ENCODE peak calls at places on chromosomes 12 and 14, in ten cellular contexts. One of them, this sample, is unnamed.

GRCh38 chr12:82486524-82487235 is 128.4 kb downstream of the METTL25 start:
- DNase-seq in stimulated activated CD4-positive, alpha-beta T cell treated with anti-CD3 and anti-CD28 coated beads, Interleukin-15, amount 100 ng/mL, for 24 hours: no peak
- DNase-seq in kidney glomerular epithelial cell: no peak
- DNase-seq in neural crest cell: no peak
- DNase-seq in T-helper 17 cell: no peak
- DNase-seq in T follicular helper cell: no peak
- DNase-seq in retina: no peak
- DNase-seq in heart right ventricle: no peak
- DNase-seq in NCI-H1105 treated with DMSO at 0.1 percent for 48 hours: no peak
- DNase-seq in fibroblast of the conjunctiva: peak
- DNase-seq in this sample: peak

GRCh38 chr12:71947645-71948105 is 9.0 kb downstream of the TPH2 start:
- DNase-seq in stimulated activated CD4-positive, alpha-beta T cell treated with anti-CD3 and anti-CD28 coated beads, Interleukin-15, amount 100 ng/mL, for 24 hours: no peak
- DNase-seq in kidney glomerular epithelial cell: peak
- DNase-seq in neural crest cell: peak
- DNase-seq in T-helper 17 cell: no peak
- DNase-seq in T follicular helper cell: no peak
- DNase-seq in retina: peak
- DNase-seq in heart right ventricle: no peak
- DNase-seq in NCI-H1105 treated with DMSO at 0.1 percent for 48 hours: peak
- DNase-seq in fibroblast of the conjunctiva: no peak
- DNase-seq in this sample: no peak

GRCh38 chr12:40770781-40771180 is 78.5 kb downstream of the CNTN1 start:
- DNase-seq in stimulated activated CD4-positive, alpha-beta T cell treated with anti-CD3 and anti-CD28 coated beads, Interleukin-15, amount 100 ng/mL, for 24 hours: no peak
- DNase-seq in kidney glomerular epithelial cell: no peak
- DNase-seq in neural crest cell: no peak
- DNase-seq in T-helper 17 cell: no peak
- DNase-seq in T follicular helper cell: no peak
- DNase-seq in retina: no peak
- DNase-seq in heart right ventricle: no peak
- DNase-seq in NCI-H1105 treated with DMSO at 0.1 percent for 48 hours: no peak
- DNase-seq in fibroblast of the conjunctiva: no peak
- DNase-seq in this sample: no peak

GRCh38 chr14:104582649-104583048 is 3.1 kb downstream of the C14orf180 start:
- DNase-seq in stimulated activated CD4-positive, alpha-beta T cell treated with anti-CD3 and anti-CD28 coated beads, Interleukin-15, amount 100 ng/mL, for 24 hours: no peak
- DNase-seq in kidney glomerular epithelial cell: no peak
- DNase-seq in neural crest cell: no peak
- DNase-seq in T-helper 17 cell: no peak
- DNase-seq in T follicular helper cell: no peak
- DNase-seq in retina: no peak
- DNase-seq in heart right ventricle: peak
- DNase-seq in NCI-H1105 treated with DMSO at 0.1 percent for 48 hours: no peak
- DNase-seq in fibroblast of the conjunctiva: no peak
- DNase-seq in this sample: no peak

GRCh38 chr12:113261847-113262470 is 40.7 kb downstream of the TPCN1 start:
- DNase-seq in stimulated activated CD4-positive, alpha-beta T cell treated with anti-CD3 and anti-CD28 coated beads, Interleukin-15, amount 100 ng/mL, for 24 hours: peak
- DNase-seq in kidney glomerular epithelial cell: no peak
- DNase-seq in neural crest cell: no peak
- DNase-seq in T-helper 17 cell: no peak
- DNase-seq in T follicular helper cell: no peak
- DNase-seq in retina: no peak
- DNase-seq in heart right ventricle: no peak
- DNase-seq in NCI-H1105 treated with DMSO at 0.1 percent for 48 hours: no peak
- DNase-seq in fibroblast of the conjunctiva: no peak
- DNase-seq in this sample: no peak

GRCh38 chr14:26174395-26174794 is 423.4 kb downstream of the NOVA1 start:
- DNase-seq in stimulated activated CD4-positive, alpha-beta T cell treated with anti-CD3 and anti-CD28 coated beads, Interleukin-15, amount 100 ng/mL, for 24 hours: no peak
- DNase-seq in kidney glomerular epithelial cell: no peak
- DNase-seq in neural crest cell: no peak
- DNase-seq in T-helper 17 cell: no peak
- DNase-seq in T follicular helper cell: no peak
- DNase-seq in retina: no peak
- DNase-seq in heart right ventricle: no peak
- DNase-seq in NCI-H1105 treated with DMSO at 0.1 percent for 48 hours: no peak
- DNase-seq in fibroblast of the conjunctiva: no peak
- DNase-seq in this sample: no peak

GRCh38 chr14:102225386-102225785 is 79.6 kb downstream of the MOK start:
- DNase-seq in stimulated activated CD4-positive, alpha-beta T cell treated with anti-CD3 and anti-CD28 coated beads, Interleukin-15, amount 100 ng/mL, for 24 hours: no peak
- DNase-seq in kidney glomerular epithelial cell: peak
- DNase-seq in neural crest cell: no peak
- DNase-seq in T-helper 17 cell: no peak
- DNase-seq in T follicular helper cell: no peak
- DNase-seq in retina: no peak
- DNase-seq in heart right ventricle: no peak
- DNase-seq in NCI-H1105 treated with DMSO at 0.1 percent for 48 hours: no peak
- DNase-seq in fibroblast of the conjunctiva: no peak
- DNase-seq in this sample: no peak

GRCh38 chr14:51999084-51999483 is 9.7 kb downstream of the RTRAF start:
- DNase-seq in stimulated activated CD4-positive, alpha-beta T cell treated with anti-CD3 and anti-CD28 coated beads, Interleukin-15, amount 100 ng/mL, for 24 hours: no peak
- DNase-seq in kidney glomerular epithelial cell: no peak
- DNase-seq in neural crest cell: no peak
- DNase-seq in T-helper 17 cell: no peak
- DNase-seq in T follicular helper cell: no peak
- DNase-seq in retina: no peak
- DNase-seq in heart right ventricle: no peak
- DNase-seq in NCI-H1105 treated with DMSO at 0.1 percent for 48 hours: no peak
- DNase-seq in fibroblast of the conjunctiva: peak
- DNase-seq in this sample: no peak

GRCh38 chr14:77301103-77301502 is 19.6 kb downstream of the POMT2 start:
- DNase-seq in stimulated activated CD4-positive, alpha-beta T cell treated with anti-CD3 and anti-CD28 coated beads, Interleukin-15, amount 100 ng/mL, for 24 hours: peak
- DNase-seq in kidney glomerular epithelial cell: peak
- DNase-seq in neural crest cell: peak
- DNase-seq in T-helper 17 cell: peak
- DNase-seq in T follicular helper cell: peak
- DNase-seq in retina: peak
- DNase-seq in heart right ventricle: peak
- DNase-seq in NCI-H1105 treated with DMSO at 0.1 percent for 48 hours: peak
- DNase-seq in fibroblast of the conjunctiva: peak
- DNase-seq in this sample: peak

GRCh38 chr14:74793506-74794155 is 30.5 kb downstream of the YLPM1 start:
- DNase-seq in stimulated activated CD4-positive, alpha-beta T cell treated with anti-CD3 and anti-CD28 coated beads, Interleukin-15, amount 100 ng/mL, for 24 hours: no peak
- DNase-seq in kidney glomerular epithelial cell: no peak
- DNase-seq in neural crest cell: no peak
- DNase-seq in T-helper 17 cell: no peak
- DNase-seq in T follicular helper cell: no peak
- DNase-seq in retina: no peak
- DNase-seq in heart right ventricle: no peak
- DNase-seq in NCI-H1105 treated with DMSO at 0.1 percent for 48 hours: no peak
- DNase-seq in fibroblast of the conjunctiva: no peak
- DNase-seq in this sample: no peak

GRCh38 chr14:43232261-43232660 is 1274.8 kb downstream of the FSCB start:
- DNase-seq in stimulated activated CD4-positive, alpha-beta T cell treated with anti-CD3 and anti-CD28 coated beads, Interleukin-15, amount 100 ng/mL, for 24 hours: no peak
- DNase-seq in kidney glomerular epithelial cell: no peak
- DNase-seq in neural crest cell: no peak
- DNase-seq in T-helper 17 cell: no peak
- DNase-seq in T follicular helper cell: no peak
- DNase-seq in retina: no peak
- DNase-seq in heart right ventricle: no peak
- DNase-seq in NCI-H1105 treated with DMSO at 0.1 percent for 48 hours: no peak
- DNase-seq in fibroblast of the conjunctiva: no peak
- DNase-seq in this sample: no peak

GRCh38 chr12:20409639-20410038 is 41.3 kb downstream of the PDE3A start:
- DNase-seq in stimulated activated CD4-positive, alpha-beta T cell treated with anti-CD3 and anti-CD28 coated beads, Interleukin-15, amount 100 ng/mL, for 24 hours: no peak
- DNase-seq in kidney glomerular epithelial cell: no peak
- DNase-seq in neural crest cell: no peak
- DNase-seq in T-helper 17 cell: no peak
- DNase-seq in T follicular helper cell: no peak
- DNase-seq in retina: no peak
- DNase-seq in heart right ventricle: no peak
- DNase-seq in NCI-H1105 treated with DMSO at 0.1 percent for 48 hours: no peak
- DNase-seq in fibroblast of the conjunctiva: no peak
- DNase-seq in this sample: no peak

GRCh38 chr12:2053675-2054070 is 886 bp downstream of the CACNA1C start:
- DNase-seq in stimulated activated CD4-positive, alpha-beta T cell treated with anti-CD3 and anti-CD28 coated beads, Interleukin-15, amount 100 ng/mL, for 24 hours: no peak
- DNase-seq in kidney glomerular epithelial cell: no peak
- DNase-seq in neural crest cell: no peak
- DNase-seq in T-helper 17 cell: no peak
- DNase-seq in T follicular helper cell: no peak
- DNase-seq in retina: no peak
- DNase-seq in heart right ventricle: peak
- DNase-seq in NCI-H1105 treated with DMSO at 0.1 percent for 48 hours: no peak
- DNase-seq in fibroblast of the conjunctiva: no peak
- DNase-seq in this sample: no peak

GRCh38 chr12:12456637-12457036 is 99.8 kb downstream of the BORCS5 start:
- DNase-seq in stimulated activated CD4-positive, alpha-beta T cell treated with anti-CD3 and anti-CD28 coated beads, Interleukin-15, amount 100 ng/mL, for 24 hours: no peak
- DNase-seq in kidney glomerular epithelial cell: no peak
- DNase-seq in neural crest cell: no peak
- DNase-seq in T-helper 17 cell: no peak
- DNase-seq in T follicular helper cell: no peak
- DNase-seq in retina: no peak
- DNase-seq in heart right ventricle: no peak
- DNase-seq in NCI-H1105 treated with DMSO at 0.1 percent for 48 hours: no peak
- DNase-seq in fibroblast of the conjunctiva: no peak
- DNase-seq in this sample: no peak

GRCh38 chr12:2417761-2418160 is 365.0 kb downstream of the CACNA1C start:
- DNase-seq in stimulated activated CD4-positive, alpha-beta T cell treated with anti-CD3 and anti-CD28 coated beads, Interleukin-15, amount 100 ng/mL, for 24 hours: no peak
- DNase-seq in kidney glomerular epithelial cell: no peak
- DNase-seq in neural crest cell: no peak
- DNase-seq in T-helper 17 cell: no peak
- DNase-seq in T follicular helper cell: no peak
- DNase-seq in retina: no peak
- DNase-seq in heart right ventricle: no peak
- DNase-seq in NCI-H1105 treated with DMSO at 0.1 percent for 48 hours: no peak
- DNase-seq in fibroblast of the conjunctiva: no peak
- DNase-seq in this sample: no peak

GRCh38 chr14:79016828-79017505 is 846.8 kb downstream of the NRXN3 start:
- DNase-seq in stimulated activated CD4-positive, alpha-beta T cell treated with anti-CD3 and anti-CD28 coated beads, Interleukin-15, amount 100 ng/mL, for 24 hours: no peak
- DNase-seq in kidney glomerular epithelial cell: peak
- DNase-seq in neural crest cell: no peak
- DNase-seq in T-helper 17 cell: no peak
- DNase-seq in T follicular helper cell: no peak
- DNase-seq in retina: no peak
- DNase-seq in heart right ventricle: no peak
- DNase-seq in NCI-H1105 treated with DMSO at 0.1 percent for 48 hours: no peak
- DNase-seq in fibroblast of the conjunctiva: peak
- DNase-seq in this sample: no peak

GRCh38 chr12:75550401-75550851 is 39.0 kb upstream of the KRR1 start:
- DNase-seq in stimulated activated CD4-positive, alpha-beta T cell treated with anti-CD3 and anti-CD28 coated beads, Interleukin-15, amount 100 ng/mL, for 24 hours: no peak
- DNase-seq in kidney glomerular epithelial cell: peak
- DNase-seq in neural crest cell: no peak
- DNase-seq in T-helper 17 cell: no peak
- DNase-seq in T follicular helper cell: no peak
- DNase-seq in retina: no peak
- DNase-seq in heart right ventricle: no peak
- DNase-seq in NCI-H1105 treated with DMSO at 0.1 percent for 48 hours: peak
- DNase-seq in fibroblast of the conjunctiva: no peak
- DNase-seq in this sample: no peak

GRCh38 chr12:110533607-110534006 is 31.5 kb downstream of the RAD9B start:
- DNase-seq in stimulated activated CD4-positive, alpha-beta T cell treated with anti-CD3 and anti-CD28 coated beads, Interleukin-15, amount 100 ng/mL, for 24 hours: no peak
- DNase-seq in kidney glomerular epithelial cell: no peak
- DNase-seq in neural crest cell: no peak
- DNase-seq in T-helper 17 cell: no peak
- DNase-seq in T follicular helper cell: no peak
- DNase-seq in retina: no peak
- DNase-seq in heart right ventricle: no peak
- DNase-seq in NCI-H1105 treated with DMSO at 0.1 percent for 48 hours: no peak
- DNase-seq in fibroblast of the conjunctiva: no peak
- DNase-seq in this sample: no peak

GRCh38 chr12:806116-806805 is 53.9 kb downstream of the WNK1 start:
- DNase-seq in stimulated activated CD4-positive, alpha-beta T cell treated with anti-CD3 and anti-CD28 coated beads, Interleukin-15, amount 100 ng/mL, for 24 hours: no peak
- DNase-seq in kidney glomerular epithelial cell: no peak
- DNase-seq in neural crest cell: no peak
- DNase-seq in T-helper 17 cell: no peak
- DNase-seq in T follicular helper cell: no peak
- DNase-seq in retina: no peak
- DNase-seq in heart right ventricle: no peak
- DNase-seq in NCI-H1105 treated with DMSO at 0.1 percent for 48 hours: no peak
- DNase-seq in fibroblast of the conjunctiva: no peak
- DNase-seq in this sample: peak

GRCh38 chr12:26338574-26339572 is 143.5 kb downstream of the SSPN start:
- DNase-seq in stimulated activated CD4-positive, alpha-beta T cell treated with anti-CD3 and anti-CD28 coated beads, Interleukin-15, amount 100 ng/mL, for 24 hours: no peak
- DNase-seq in kidney glomerular epithelial cell: peak
- DNase-seq in neural crest cell: peak
- DNase-seq in T-helper 17 cell: no peak
- DNase-seq in T follicular helper cell: no peak
- DNase-seq in retina: peak
- DNase-seq in heart right ventricle: no peak
- DNase-seq in NCI-H1105 treated with DMSO at 0.1 percent for 48 hours: no peak
- DNase-seq in fibroblast of the conjunctiva: no peak
- DNase-seq in this sample: peak

GRCh38 chr14:28609228-28609828 is 157.3 kb upstream of the FOXG1 start:
- DNase-seq in stimulated activated CD4-positive, alpha-beta T cell treated with anti-CD3 and anti-CD28 coated beads, Interleukin-15, amount 100 ng/mL, for 24 hours: peak
- DNase-seq in kidney glomerular epithelial cell: peak
- DNase-seq in neural crest cell: peak
- DNase-seq in T-helper 17 cell: no peak
- DNase-seq in T follicular helper cell: no peak
- DNase-seq in retina: peak
- DNase-seq in heart right ventricle: peak
- DNase-seq in NCI-H1105 treated with DMSO at 0.1 percent for 48 hours: peak
- DNase-seq in fibroblast of the conjunctiva: peak
- DNase-seq in this sample: peak

GRCh38 chr12:2264622-2265306 is 212.0 kb downstream of the CACNA1C start:
- DNase-seq in stimulated activated CD4-positive, alpha-beta T cell treated with anti-CD3 and anti-CD28 coated beads, Interleukin-15, amount 100 ng/mL, for 24 hours: no peak
- DNase-seq in kidney glomerular epithelial cell: peak
- DNase-seq in neural crest cell: no peak
- DNase-seq in T-helper 17 cell: no peak
- DNase-seq in T follicular helper cell: no peak
- DNase-seq in retina: no peak
- DNase-seq in heart right ventricle: no peak
- DNase-seq in NCI-H1105 treated with DMSO at 0.1 percent for 48 hours: no peak
- DNase-seq in fibroblast of the conjunctiva: peak
- DNase-seq in this sample: no peak

GRCh38 chr12:57726151-57726883 is 12.2 kb downstream of the AGAP2 start:
- DNase-seq in stimulated activated CD4-positive, alpha-beta T cell treated with anti-CD3 and anti-CD28 coated beads, Interleukin-15, amount 100 ng/mL, for 24 hours: peak
- DNase-seq in kidney glomerular epithelial cell: peak
- DNase-seq in neural crest cell: peak
- DNase-seq in T-helper 17 cell: no peak
- DNase-seq in T follicular helper cell: no peak
- DNase-seq in retina: peak
- DNase-seq in heart right ventricle: peak
- DNase-seq in NCI-H1105 treated with DMSO at 0.1 percent for 48 hours: peak
- DNase-seq in fibroblast of the conjunctiva: peak
- DNase-seq in this sample: peak